ENCODE peak calls at places on chromosomes 2 and 18, in four cellular contexts. Q, W, O and V are unnamed samples.

GRCh38 chr2:23698733-23699391 is 228.1 kb downstream of the ATAD2B start:
- DNase-seq in O (no peak), Q (peak), W (no peak), V (no peak)

GRCh38 chr2:104849618-104850097 is 4.3 kb upstream of the POU3F3 start:
- DNase-seq in Q (no peak), W (peak), O (peak), V (no peak)

GRCh38 chr18:995641-996040 is 91.0 kb downstream of the ADCYAP1 start:
- DNase-seq in W (no peak), Q (no peak), O (no peak), V (peak)

GRCh38 chr2:111679202-111679601 is 204.8 kb downstream of the ANAPC1 start:
- DNase-seq in W (no peak), O (no peak), Q (no peak), V (no peak)

GRCh38 chr2:26608557-26608956 is 32.6 kb downstream of the CIB4 start:
- DNase-seq in O (peak), W (no peak), Q (no peak), V (no peak)

GRCh38 chr2:88024509-88024908 is 8.2 kb upstream of the RNU2-63P start:
- DNase-seq in W (no peak), O (no peak), Q (no peak), V (no peak)

GRCh38 chr18:8003878-8004675 is 437.0 kb downstream of the PTPRM start:
- DNase-seq in O (no peak), W (no peak), Q (no peak), V (no peak)

GRCh38 chr2:236604971-236605734 is 35.5 kb downstream of the ACKR3 start:
- DNase-seq in Q (no peak), W (no peak), O (no peak), V (no peak)

GRCh38 chr2:12361506-12361905 is 355.2 kb upstream of the TRIB2 start:
- DNase-seq in W (no peak), Q (no peak), O (no peak), V (no peak)

GRCh38 chr2:54808642-54809041 is 85.2 kb downstream of the EML6 start:
- DNase-seq in W (no peak), O (no peak), Q (no peak), V (peak)

GRCh38 chr18:48109961-48110493 is 179.6 kb upstream of the SMAD2 start:
- DNase-seq in O (no peak), Q (peak), W (no peak), V (no peak)

GRCh38 chr2:9944330-9944758 is 7.1 kb upstream of the GRHL1 start:
- DNase-seq in W (no peak), O (no peak), Q (no peak), V (no peak)

GRCh38 chr2:20224716-20225293 is at the start of gene SDC1:
- DNase-seq in Q (peak), O (no peak), W (peak), V (no peak)

GRCh38 chr18:77478619-77479018 is 229.0 kb downstream of the GALR1 start:
- DNase-seq in W (no peak), O (no peak), Q (no peak), V (no peak)

GRCh38 chr2:98378901-98379300 is 32.6 kb downstream of the CNGA3 start:
- DNase-seq in Q (no peak), O (no peak), W (no peak), V (peak)

GRCh38 chr18:60549338-60549960 is 176.9 kb upstream of the MC4R start:
- DNase-seq in Q (no peak), O (no peak), W (peak), V (peak)

GRCh38 chr2:39484206-39484605 is 47.1 kb upstream of the MAP4K3 start:
- DNase-seq in Q (no peak), O (no peak), W (no peak), V (no peak)

GRCh38 chr2:80786584-80786983 is 482.0 kb upstream of the LRRTM1 start:
- DNase-seq in Q (no peak), W (no peak), O (no peak), V (no peak)

GRCh38 chr2:170848587-170848986 is 31.9 kb downstream of the GAD1 start:
- DNase-seq in Q (no peak), O (no peak), W (no peak), V (peak)

GRCh38 chr2:2582998-2583545 is 252.0 kb upstream of the MYT1L start:
- DNase-seq in W (no peak), Q (no peak), O (no peak), V (no peak)

GRCh38 chr2:204796581-204796980 is 251.3 kb downstream of the PARD3B start:
- DNase-seq in Q (no peak), O (no peak), W (no peak), V (no peak)

GRCh38 chr2:230814616-230815015 is 50.1 kb upstream of the ITM2C start:
- DNase-seq in W (no peak), Q (no peak), O (no peak), V (no peak)

GRCh38 chr2:202871161-202872141 is at the start of gene ICA1L:
- DNase-seq in O (peak), W (peak), Q (peak), V (peak)

GRCh38 chr2:117771969-117772630 is 42.4 kb upstream of the DDX18 start:
- DNase-seq in Q (no peak), W (no peak), O (no peak), V (no peak)

GRCh38 chr18:47284691-47285370 is 33.4 kb upstream of the SKOR2 start:
- DNase-seq in Q (no peak), O (no peak), W (no peak), V (no peak)

GRCh38 chr18:75128051-75128605 is 80.8 kb downstream of the PTGR3 start:
- DNase-seq in O (no peak), W (no peak), Q (no peak), V (no peak)

GRCh38 chr2:173991857-173992588 is 26.9 kb upstream of the SP3 start:
- DNase-seq in Q (peak), O (no peak), W (no peak), V (no peak)

GRCh38 chr2:119442850-119443249 is 11.2 kb downstream of the TMEM37 start:
- DNase-seq in W (no peak), O (no peak), Q (no peak), V (no peak)